ENCODE peak calls at places on chromosomes 2 and 18, in nine cellular contexts. T is spleen, L is stomach, O is suprapubic skin, N is HepG2, B is upper lobe of left lung, K is prostate gland, P is K562, X is transverse colon. Q is an unnamed sample. For H3K4me1, the result is how much of the 10 kb centered on the place peaks cover.

GRCh38 chr2:16506366-16506765 is 159.3 kb downstream of the CYRIA start:
- DNase-seq in T (no peak), L (no peak), O (no peak), N (no peak), B (no peak), K (no peak), P (no peak), X (no peak), Q (no peak)

GRCh38 chr2:11839916-11840315 is 93.5 kb downstream of the LPIN1 start:
- DNase-seq in T (no peak), L (no peak), O (no peak), N (no peak), B (no peak), K (no peak), P (no peak), X (no peak), Q (no peak)

GRCh38 chr2:222950886-222951285 is 90.0 kb downstream of the ACSL3 start:
- DNase-seq in T (no peak), L (no peak), O (no peak), N (no peak), B (no peak), K (no peak), P (no peak), X (no peak), Q (no peak)

GRCh38 chr2:219684721-219685689 is 57.6 kb downstream of the SLC4A3 start:
- DNase-seq in T (peak), L (peak), O (no peak), N (peak), B (peak), K (peak), P (peak), X (peak), Q (peak)

GRCh38 chr18:30929718-30930117 is 112.8 kb downstream of the DSC3 start:
- DNase-seq in T (no peak), L (no peak), O (no peak), N (no peak), B (no peak), K (no peak), P (no peak), X (no peak), Q (no peak)

GRCh38 chr2:26412091-26412673 is 10.5 kb downstream of the DRC1 start:
- DNase-seq in T (no peak), L (no peak), O (no peak), N (peak), B (no peak), K (no peak), P (peak), X (no peak), Q (no peak)

GRCh38 chr2:158486970-158487325 is 30.2 kb downstream of the PKP4 start:
- DNase-seq in T (no peak), L (no peak), O (no peak), N (no peak), B (no peak), K (no peak), P (no peak), X (no peak), Q (no peak)

GRCh38 chr18:50181590-50181989 is 13.4 kb downstream of the MYO5B start:
- DNase-seq in T (no peak), L (no peak), O (no peak), N (no peak), B (no peak), K (no peak), P (no peak), X (no peak), Q (no peak)

GRCh38 chr18:42157878-42158277 is 202.8 kb downstream of the PIK3C3 start:
- DNase-seq in T (no peak), L (no peak), O (no peak), N (no peak), B (no peak), K (no peak), P (no peak), X (no peak), Q (no peak)

GRCh38 chr2:9744256-9745004 is 98.8 kb upstream of the TAF1B start:
- DNase-seq in T (no peak), L (no peak), O (no peak), N (no peak), B (peak), K (no peak), P (no peak), X (peak), Q (no peak)

GRCh38 chr2:39733070-39733674 is 45.9 kb downstream of the THUMPD2 start:
- DNase-seq in T (no peak), L (no peak), O (no peak), N (no peak), B (no peak), K (no peak), P (no peak), X (no peak), Q (no peak)

GRCh38 chr2:25822190-25823117 is 55.8 kb downstream of the ASXL2 start:
- DNase-seq in T (peak), L (peak), O (no peak), N (no peak), B (peak), K (peak), P (no peak), X (peak), Q (peak)

GRCh38 chr2:173467751-173468150 is 113.1 kb downstream of the CDCA7 start:
- DNase-seq in T (no peak), L (no peak), O (no peak), N (no peak), B (no peak), K (no peak), P (no peak), X (no peak), Q (no peak)

GRCh38 chr2:145410096-145410495 is 890.2 kb upstream of the ZEB2 start:
- DNase-seq in T (no peak), L (no peak), O (no peak), N (no peak), B (no peak), K (no peak), P (no peak), X (no peak), Q (no peak)

GRCh38 chr2:85666435-85666924 is 1.5 kb downstream of the SFTPB start:
- DNase-seq in T (no peak), L (no peak), O (no peak), N (no peak), B (peak), K (no peak), P (no peak), X (no peak), Q (no peak)

GRCh38 chr2:227117027-227117426 is 47.0 kb downstream of the COL4A4 start:
- DNase-seq in T (no peak), L (no peak), O (no peak), N (no peak), B (no peak), K (no peak), P (no peak), X (no peak), Q (no peak)

GRCh38 chr2:121151311-121152109 is 133.5 kb downstream of the TFCP2L1 start:
- DNase-seq in T (no peak), L (peak), O (no peak), N (no peak), B (no peak), K (peak), P (no peak), X (peak), Q (peak)

GRCh38 chr2:205543937-205544702 is 138.2 kb upstream of the NRP2 start:
- DNase-seq in T (no peak), L (no peak), O (no peak), N (no peak), B (no peak), K (no peak), P (no peak), X (no peak), Q (no peak)

GRCh38 chr2:145380436-145381017 is 860.6 kb upstream of the ZEB2 start:
- DNase-seq in T (no peak), L (no peak), O (no peak), N (no peak), B (no peak), K (no peak), P (no peak), X (no peak), Q (no peak)

GRCh38 chr2:37619230-37619956 is 52.0 kb downstream of the CDC42EP3 start:
- DNase-seq in T (no peak), L (no peak), O (no peak), N (no peak), B (no peak), K (no peak), P (no peak), X (no peak), Q (no peak)

GRCh38 chr18:57839942-57840381 is 36.8 kb upstream of the ATP8B1 start:
- DNase-seq in T (no peak), L (no peak), O (no peak), N (no peak), B (no peak), K (no peak), P (no peak), X (no peak), Q (no peak)

GRCh38 chr2:231701456-231702373 is 6.6 kb upstream of the PTMA start:
- DNase-seq in T (no peak), L (peak), O (no peak), N (peak), B (no peak), K (peak), P (no peak), X (no peak), Q (no peak)

GRCh38 chr2:88100489-88100858 is 27.4 kb downstream of the FABP1 start:
- DNase-seq in T (no peak), L (no peak), O (no peak), N (no peak), B (no peak), K (no peak), P (no peak), X (no peak), Q (no peak)

GRCh38 chr2:29660216-29660615 is 261.2 kb downstream of the ALK start:
- DNase-seq in T (no peak), L (no peak), O (no peak), N (no peak), B (no peak), K (no peak), P (no peak), X (no peak), Q (no peak)
- TF ChIP-seq POLR2AphosphoS5 in T (no peak), L (no peak), O (no peak), N (no peak), B (no peak), K (no peak), P (no peak), X (no peak), Q (no peak)

GRCh38 chr18:12033643-12034025 is 52.3 kb downstream of the IMPA2 start:
- DNase-seq in T (no peak), L (no peak), O (no peak), N (no peak), B (no peak), K (no peak), P (no peak), X (no peak), Q (no peak)
- H3K4me1 ChIP-seq in T (under half), L (under half), O (half or more), N (under half), B (under half), K (under half), P (under half), X (under half), Q (under half)

DNA sequence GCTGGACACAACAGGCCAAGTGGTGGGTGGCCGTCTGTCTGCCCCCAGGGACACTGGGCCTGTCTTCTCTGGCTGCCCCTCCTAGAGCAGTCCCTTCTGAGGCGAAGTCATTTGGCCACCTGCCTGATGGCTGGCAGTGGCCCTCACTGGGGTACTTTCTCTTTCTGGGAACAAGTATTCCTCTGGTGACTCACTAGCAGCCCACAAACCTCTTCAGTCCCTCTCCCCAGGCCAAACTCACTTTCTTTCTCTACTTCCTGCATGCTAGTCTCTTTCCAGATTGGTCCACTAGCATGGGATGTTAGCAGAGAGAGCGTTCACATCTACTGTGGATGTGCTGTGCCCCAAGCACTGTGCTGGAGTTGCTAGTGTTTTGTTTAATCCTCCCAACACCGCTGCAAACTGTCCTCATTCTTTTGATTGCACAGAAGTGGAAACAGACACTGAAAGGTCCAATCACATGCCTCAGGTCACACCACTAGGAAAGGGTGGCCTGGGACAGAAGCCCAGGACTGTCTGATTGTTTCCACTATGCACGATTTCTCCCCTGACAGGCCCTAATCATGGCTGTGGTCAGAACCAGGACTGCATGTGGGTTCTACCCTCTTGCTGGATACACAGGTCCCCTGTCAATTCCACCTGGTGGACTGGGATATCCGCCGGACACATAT is 5.2 kb downstream of the DYSF start:
- DNase-seq in T (no peak), L (no peak), O (no peak), N (no peak), B (no peak), K (no peak), P (no peak), X (no peak), Q (no peak)
- TF ChIP-seq POLR2A in T (no peak), L (no peak), O (no peak), N (no peak), B (no peak), K (no peak), P (no peak), X (no peak), Q (no peak)

GRCh38 chr2:218387369-218388194 is 5.5 kb downstream of the SLC11A1 start:
- DNase-seq in T (peak), L (peak), O (no peak), N (peak), B (peak), K (no peak), P (no peak), X (peak), Q (no peak)
- TF ChIP-seq POLR2AphosphoS5 in T (peak), L (no peak), O (no peak), N (peak), B (no peak), K (no peak), P (no peak), X (no peak), Q (no peak)

GRCh38 chr2:143148757-143149156 is 19.5 kb downstream of the ARHGAP15 start:
- DNase-seq in T (no peak), L (no peak), O (no peak), N (no peak), B (no peak), K (no peak), P (no peak), X (no peak), Q (no peak)
- H3K4me1 ChIP-seq in T (half or more), L (under half), O (under half), N (under half), B (under half), K (under half), P (under half), X (under half), Q (under half)

GRCh38 chr2:65061146-65061909 is 5.1 kb downstream of the CEP68 start:
- DNase-seq in T (no peak), L (peak), O (no peak), N (no peak), B (no peak), K (no peak), P (no peak), X (no peak), Q (no peak)
- TF ChIP-seq POLR2A in T (no peak), L (no peak), O (no peak), N (no peak), B (no peak), K (no peak), P (no peak), X (no peak), Q (no peak)

GRCh38 chr2:78109272-78109671 is 587.1 kb upstream of the LRRTM4 start:
- DNase-seq in T (no peak), L (no peak), O (no peak), N (peak), B (no peak), K (no peak), P (no peak), X (no peak), Q (no peak)
- TF ChIP-seq POLR2AphosphoS5 in T (no peak), L (no peak), O (no peak), N (no peak), B (no peak), K (no peak), P (no peak), X (no peak), Q (no peak)